ENCODE peak calls at places on chromosomes 1 and 21, in nine cellular contexts. One of them, this sample, is unnamed.
A peak's percentile ranks its signal among the peaks of the same experiment; 100 is the strongest.

GRCh38 chr21:36615274-36615964 is 83.5 kb upstream of the SIM2 start:
- DNase-seq in stimulated activated CD8-positive, alpha-beta memory T cell treated with anti-CD3 and anti-CD28 coated beads, Interleukin-4, amount 100 ng/mL, for 1 hour: no peak
- DNase-seq in hypothalamus: no peak
- DNase-seq in NCI-H446: no peak
- DNase-seq in PC-9: no peak
- DNase-seq in fibroblast of pulmonary artery: no peak
- DNase-seq in EL: peak; percentile 8
- DNase-seq in left cardiac atrium: no peak
- DNase-seq in LoVo: no peak
- DNase-seq in this sample: no peak

GRCh38 chr1:40029608-40030007 is 10.9 kb upstream of the CAP1 start:
- DNase-seq in stimulated activated CD8-positive, alpha-beta memory T cell treated with anti-CD3 and anti-CD28 coated beads, Interleukin-4, amount 100 ng/mL, for 1 hour: no peak
- DNase-seq in hypothalamus: no peak
- DNase-seq in NCI-H446: no peak
- DNase-seq in PC-9: peak; percentile 42
- DNase-seq in fibroblast of pulmonary artery: no peak
- DNase-seq in EL: no peak
- DNase-seq in left cardiac atrium: no peak
- DNase-seq in LoVo: peak; percentile 29
- DNase-seq in this sample: peak; percentile 38

GRCh38 chr1:78303620-78304019 is 187.2 kb upstream of the PTGFR start:
- DNase-seq in stimulated activated CD8-positive, alpha-beta memory T cell treated with anti-CD3 and anti-CD28 coated beads, Interleukin-4, amount 100 ng/mL, for 1 hour: no peak
- DNase-seq in hypothalamus: no peak
- DNase-seq in NCI-H446: peak; percentile 87
- DNase-seq in PC-9: peak; percentile 20
- DNase-seq in fibroblast of pulmonary artery: peak; percentile 95
- DNase-seq in EL: peak; percentile 92
- DNase-seq in left cardiac atrium: peak; percentile 31
- DNase-seq in LoVo: peak; percentile 16
- DNase-seq in this sample: no peak

GRCh38 chr1:78408830-78409229 is 81.9 kb upstream of the PTGFR start:
- DNase-seq in stimulated activated CD8-positive, alpha-beta memory T cell treated with anti-CD3 and anti-CD28 coated beads, Interleukin-4, amount 100 ng/mL, for 1 hour: no peak
- DNase-seq in hypothalamus: no peak
- DNase-seq in NCI-H446: no peak
- DNase-seq in PC-9: no peak
- DNase-seq in fibroblast of pulmonary artery: no peak
- DNase-seq in EL: peak; percentile 29
- DNase-seq in left cardiac atrium: no peak
- DNase-seq in LoVo: no peak
- DNase-seq in this sample: no peak

GRCh38 chr1:59298710-59299346 is 1.9 kb downstream of the FGGY start:
- DNase-seq in stimulated activated CD8-positive, alpha-beta memory T cell treated with anti-CD3 and anti-CD28 coated beads, Interleukin-4, amount 100 ng/mL, for 1 hour: no peak
- DNase-seq in hypothalamus: no peak
- DNase-seq in NCI-H446: no peak
- DNase-seq in PC-9: no peak
- DNase-seq in fibroblast of pulmonary artery: no peak
- DNase-seq in EL: peak; percentile 82
- DNase-seq in left cardiac atrium: no peak
- DNase-seq in LoVo: no peak
- DNase-seq in this sample: no peak

GRCh38 chr1:226772456-226773139 is 33.5 kb upstream of the ITPKB start:
- DNase-seq in stimulated activated CD8-positive, alpha-beta memory T cell treated with anti-CD3 and anti-CD28 coated beads, Interleukin-4, amount 100 ng/mL, for 1 hour: no peak
- DNase-seq in hypothalamus: no peak
- DNase-seq in NCI-H446: no peak
- DNase-seq in PC-9: no peak
- DNase-seq in fibroblast of pulmonary artery: no peak
- DNase-seq in EL: no peak
- DNase-seq in left cardiac atrium: no peak
- DNase-seq in LoVo: no peak
- DNase-seq in this sample: no peak

GRCh38 chr1:67896826-67897225 is 63.6 kb upstream of the GNG12 start:
- DNase-seq in stimulated activated CD8-positive, alpha-beta memory T cell treated with anti-CD3 and anti-CD28 coated beads, Interleukin-4, amount 100 ng/mL, for 1 hour: no peak
- DNase-seq in hypothalamus: no peak
- DNase-seq in NCI-H446: no peak
- DNase-seq in PC-9: no peak
- DNase-seq in fibroblast of pulmonary artery: no peak
- DNase-seq in EL: no peak
- DNase-seq in left cardiac atrium: no peak
- DNase-seq in LoVo: no peak
- DNase-seq in this sample: no peak

GRCh38 chr1:9289090-9289534 is 3.6 kb upstream of the SPSB1 start:
- DNase-seq in stimulated activated CD8-positive, alpha-beta memory T cell treated with anti-CD3 and anti-CD28 coated beads, Interleukin-4, amount 100 ng/mL, for 1 hour: peak; percentile 75
- DNase-seq in hypothalamus: peak; percentile 56
- DNase-seq in NCI-H446: peak; percentile 51
- DNase-seq in PC-9: peak; percentile 57
- DNase-seq in fibroblast of pulmonary artery: peak; percentile 87
- DNase-seq in EL: peak; percentile 66
- DNase-seq in left cardiac atrium: peak; percentile 75
- DNase-seq in LoVo: peak; percentile 37
- DNase-seq in this sample: peak; percentile 43

GRCh38 chr1:42211224-42211623 is 46.7 kb upstream of the GUCA2A start:
- DNase-seq in stimulated activated CD8-positive, alpha-beta memory T cell treated with anti-CD3 and anti-CD28 coated beads, Interleukin-4, amount 100 ng/mL, for 1 hour: no peak
- DNase-seq in hypothalamus: no peak
- DNase-seq in NCI-H446: no peak
- DNase-seq in PC-9: no peak
- DNase-seq in fibroblast of pulmonary artery: peak; percentile 11
- DNase-seq in EL: peak; percentile 49
- DNase-seq in left cardiac atrium: no peak
- DNase-seq in LoVo: no peak
- DNase-seq in this sample: no peak

GRCh38 chr1:245255783-245256182 is 101.0 kb downstream of the KIF26B start:
- DNase-seq in stimulated activated CD8-positive, alpha-beta memory T cell treated with anti-CD3 and anti-CD28 coated beads, Interleukin-4, amount 100 ng/mL, for 1 hour: no peak
- DNase-seq in hypothalamus: no peak
- DNase-seq in NCI-H446: no peak
- DNase-seq in PC-9: no peak
- DNase-seq in fibroblast of pulmonary artery: no peak
- DNase-seq in EL: no peak
- DNase-seq in left cardiac atrium: no peak
- DNase-seq in LoVo: no peak
- DNase-seq in this sample: no peak

GRCh38 chr1:101781437-101781836 is 215.3 kb downstream of the OLFM3 start:
- DNase-seq in stimulated activated CD8-positive, alpha-beta memory T cell treated with anti-CD3 and anti-CD28 coated beads, Interleukin-4, amount 100 ng/mL, for 1 hour: no peak
- DNase-seq in hypothalamus: no peak
- DNase-seq in NCI-H446: peak; percentile 91
- DNase-seq in PC-9: peak; percentile 3
- DNase-seq in fibroblast of pulmonary artery: peak; percentile 7
- DNase-seq in EL: peak; percentile 4
- DNase-seq in left cardiac atrium: no peak
- DNase-seq in LoVo: no peak
- DNase-seq in this sample: peak; percentile 93

GRCh38 chr1:72526926-72527325 is 244.6 kb upstream of the NEGR1 start:
- DNase-seq in stimulated activated CD8-positive, alpha-beta memory T cell treated with anti-CD3 and anti-CD28 coated beads, Interleukin-4, amount 100 ng/mL, for 1 hour: no peak
- DNase-seq in hypothalamus: no peak
- DNase-seq in NCI-H446: no peak
- DNase-seq in PC-9: no peak
- DNase-seq in fibroblast of pulmonary artery: peak; percentile 77
- DNase-seq in EL: peak; percentile 58
- DNase-seq in left cardiac atrium: no peak
- DNase-seq in LoVo: no peak
- DNase-seq in this sample: no peak

GRCh38 chr1:64493864-64494263 is 23.9 kb downstream of the CACHD1 start:
- DNase-seq in stimulated activated CD8-positive, alpha-beta memory T cell treated with anti-CD3 and anti-CD28 coated beads, Interleukin-4, amount 100 ng/mL, for 1 hour: no peak
- DNase-seq in hypothalamus: no peak
- DNase-seq in NCI-H446: no peak
- DNase-seq in PC-9: no peak
- DNase-seq in fibroblast of pulmonary artery: no peak
- DNase-seq in EL: no peak
- DNase-seq in left cardiac atrium: no peak
- DNase-seq in LoVo: no peak
- DNase-seq in this sample: no peak

GRCh38 chr1:67572594-67573221 is 112.3 kb upstream of the GADD45A start:
- DNase-seq in stimulated activated CD8-positive, alpha-beta memory T cell treated with anti-CD3 and anti-CD28 coated beads, Interleukin-4, amount 100 ng/mL, for 1 hour: no peak
- DNase-seq in hypothalamus: no peak
- DNase-seq in NCI-H446: peak; percentile 54
- DNase-seq in PC-9: peak; percentile 87
- DNase-seq in fibroblast of pulmonary artery: no peak
- DNase-seq in EL: no peak
- DNase-seq in left cardiac atrium: no peak
- DNase-seq in LoVo: no peak
- DNase-seq in this sample: no peak

GRCh38 chr1:26043765-26044164 is 2.2 kb downstream of the SLC30A2 start:
- DNase-seq in stimulated activated CD8-positive, alpha-beta memory T cell treated with anti-CD3 and anti-CD28 coated beads, Interleukin-4, amount 100 ng/mL, for 1 hour: no peak
- DNase-seq in hypothalamus: no peak
- DNase-seq in NCI-H446: no peak
- DNase-seq in PC-9: no peak
- DNase-seq in fibroblast of pulmonary artery: no peak
- DNase-seq in EL: no peak
- DNase-seq in left cardiac atrium: no peak
- DNase-seq in LoVo: no peak
- DNase-seq in this sample: no peak

GRCh38 chr1:50023292-50024159 is at the start of gene AGBL4:
- DNase-seq in stimulated activated CD8-positive, alpha-beta memory T cell treated with anti-CD3 and anti-CD28 coated beads, Interleukin-4, amount 100 ng/mL, for 1 hour: no peak
- DNase-seq in hypothalamus: peak; percentile 71
- DNase-seq in NCI-H446: peak; percentile 71
- DNase-seq in PC-9: no peak
- DNase-seq in fibroblast of pulmonary artery: peak; percentile 8
- DNase-seq in EL: peak; percentile 8
- DNase-seq in left cardiac atrium: peak; percentile 77
- DNase-seq in LoVo: peak; percentile 16
- DNase-seq in this sample: peak; percentile 80

GRCh38 chr1:165949335-165950130 is 122.1 kb downstream of the UCK2 start:
- DNase-seq in stimulated activated CD8-positive, alpha-beta memory T cell treated with anti-CD3 and anti-CD28 coated beads, Interleukin-4, amount 100 ng/mL, for 1 hour: no peak
- DNase-seq in hypothalamus: no peak
- DNase-seq in NCI-H446: no peak
- DNase-seq in PC-9: peak; percentile 7
- DNase-seq in fibroblast of pulmonary artery: no peak
- DNase-seq in EL: peak; percentile 11
- DNase-seq in left cardiac atrium: no peak
- DNase-seq in LoVo: no peak
- DNase-seq in this sample: no peak

GRCh38 chr1:54846301-54846700 is 40.7 kb downstream of the DHCR24 start:
- DNase-seq in stimulated activated CD8-positive, alpha-beta memory T cell treated with anti-CD3 and anti-CD28 coated beads, Interleukin-4, amount 100 ng/mL, for 1 hour: no peak
- DNase-seq in hypothalamus: no peak
- DNase-seq in NCI-H446: no peak
- DNase-seq in PC-9: no peak
- DNase-seq in fibroblast of pulmonary artery: no peak
- DNase-seq in EL: no peak
- DNase-seq in left cardiac atrium: no peak
- DNase-seq in LoVo: no peak
- DNase-seq in this sample: no peak

GRCh38 chr1:231093158-231093922 is 53.3 kb upstream of the FAM89A start:
- DNase-seq in stimulated activated CD8-positive, alpha-beta memory T cell treated with anti-CD3 and anti-CD28 coated beads, Interleukin-4, amount 100 ng/mL, for 1 hour: no peak
- DNase-seq in hypothalamus: peak; percentile 63
- DNase-seq in NCI-H446: no peak
- DNase-seq in PC-9: no peak
- DNase-seq in fibroblast of pulmonary artery: no peak
- DNase-seq in EL: no peak
- DNase-seq in left cardiac atrium: no peak
- DNase-seq in LoVo: no peak
- DNase-seq in this sample: peak; percentile 22

GRCh38 chr1:31848381-31848897 is 32.6 kb upstream of the SPOCD1 start:
- DNase-seq in stimulated activated CD8-positive, alpha-beta memory T cell treated with anti-CD3 and anti-CD28 coated beads, Interleukin-4, amount 100 ng/mL, for 1 hour: no peak
- DNase-seq in hypothalamus: no peak
- DNase-seq in NCI-H446: no peak
- DNase-seq in PC-9: no peak
- DNase-seq in fibroblast of pulmonary artery: no peak
- DNase-seq in EL: no peak
- DNase-seq in left cardiac atrium: no peak
- DNase-seq in LoVo: no peak
- DNase-seq in this sample: no peak

This sample was measured in DMS153.